ENCODE peak calls at places on chromosomes 12 and 14, in ten cellular contexts. Y, B, H, W, K, C, Z, E, N and V are unnamed samples.

GRCh38 chr14:103504991-103505565 is 17.6 kb downstream of the CKB start:
- DNase-seq in Z (no peak), E (no peak), B (no peak), N (no peak), W (no peak), Y (no peak), C (no peak), K (no peak), H (no peak), V (no peak)

GRCh38 chr12:68746572-68747180 is 700 bp downstream of the SLC35E3 start:
- DNase-seq in K (peak), E (peak), N (peak), H (peak), C (peak), Z (no peak), B (peak), W (peak), Y (peak), V (peak)

GRCh38 chr12:124518051-124518932 is 49.1 kb downstream of the NCOR2 start:
- DNase-seq in C (no peak), Y (peak), H (no peak), B (peak), E (peak), W (peak), Z (peak), K (peak), N (peak), V (no peak)

GRCh38 chr14:37013116-37013515 is 159.3 kb downstream of the SLC25A21 start:
- DNase-seq in E (no peak), C (no peak), Z (no peak), W (no peak), B (no peak), K (no peak), N (no peak), Y (no peak), H (no peak), V (no peak)

GRCh38 chr12:20421338-20421890 is 53.1 kb downstream of the PDE3A start:
- DNase-seq in N (no peak), E (peak), W (no peak), Y (no peak), Z (no peak), B (no peak), H (no peak), C (no peak), K (no peak), V (peak)

GRCh38 chr14:57822081-57822480 is 43.8 kb downstream of the SLC35F4 start:
- DNase-seq in K (no peak), W (no peak), B (no peak), C (no peak), H (no peak), N (no peak), Z (no peak), E (no peak), Y (no peak), V (no peak)

GRCh38 chr12:89451876-89452275 is 72.7 kb downstream of the GALNT4 start:
- DNase-seq in W (peak), E (peak), C (no peak), K (no peak), Y (no peak), H (peak), Z (peak), B (peak), N (peak), V (no peak)

GRCh38 chr12:98422809-98423208 is 92.6 kb upstream of the TMPO start:
- DNase-seq in N (peak), B (no peak), Y (no peak), E (no peak), H (no peak), C (no peak), Z (no peak), K (no peak), W (no peak), V (no peak)

GRCh38 chr12:3634348-3634747 is 118.6 kb downstream of the CRACR2A start:
- DNase-seq in W (no peak), N (peak), Z (no peak), B (no peak), Y (no peak), C (no peak), K (no peak), E (no peak), H (peak), V (no peak)

GRCh38 chr14:103607039-103607668 is 21.9 kb upstream of the KLC1 start:
- DNase-seq in E (peak), K (no peak), N (peak), B (peak), C (peak), W (peak), Y (peak), H (no peak), Z (peak), V (peak)

GRCh38 chr12:121110211-121110940 is 22.3 kb upstream of the P2RX7 start:
- DNase-seq in H (peak), C (peak), E (peak), B (peak), K (peak), W (peak), Y (no peak), Z (no peak), N (peak), V (peak)

GRCh38 chr14:101559624-101560533 is 1.4 kb upstream of the DIO3 start:
- DNase-seq in W (peak), C (no peak), N (peak), B (peak), Y (peak), H (no peak), E (peak), Z (no peak), K (no peak), V (no peak)

GRCh38 chr14:75804570-75805275 is 143.7 kb downstream of the TTLL5 start:
- DNase-seq in N (no peak), Z (no peak), H (no peak), W (no peak), E (no peak), Y (no peak), K (no peak), B (no peak), C (no peak), V (no peak)

GRCh38 chr12:105334001-105334400 is 3.5 kb downstream of the C12orf75 start:
- DNase-seq in Z (peak), H (no peak), K (no peak), C (no peak), N (no peak), Y (no peak), B (no peak), E (no peak), W (peak), V (no peak)

GRCh38 chr14:60915781-60916180 is 65.1 kb downstream of the TRMT5 start:
- DNase-seq in W (no peak), Y (no peak), H (no peak), B (no peak), N (no peak), C (no peak), E (no peak), K (no peak), Z (no peak), V (no peak)

GRCh38 chr14:71324767-71325272 is 417.6 kb downstream of the PCNX1 start:
- DNase-seq in E (no peak), W (peak), K (no peak), Y (no peak), Z (no peak), H (no peak), C (peak), N (peak), B (no peak), V (peak)

GRCh38 chr12:92608418-92609091 is 94.2 kb upstream of the PLEKHG7 start:
- DNase-seq in Z (no peak), W (peak), K (peak), Y (no peak), H (peak), N (peak), C (no peak), B (no peak), E (no peak), V (peak)

GRCh38 chr12:54701940-54702592 is 53.9 kb upstream of the DCD start:
- DNase-seq in Z (peak), W (peak), Y (no peak), B (no peak), K (peak), N (peak), E (no peak), C (peak), H (no peak), V (peak)

GRCh38 chr14:101402936-101403660 is 158.2 kb upstream of the DIO3 start:
- DNase-seq in B (no peak), C (no peak), W (peak), K (no peak), N (no peak), H (no peak), E (no peak), Y (no peak), Z (no peak), V (no peak)

GRCh38 chr14:100688598-100689499 is 37.8 kb upstream of the DLK1 start:
- DNase-seq in Y (no peak), W (peak), H (no peak), E (no peak), C (no peak), K (no peak), N (no peak), B (no peak), Z (no peak), V (no peak)

GRCh38 chr14:99731536-99732435 is 47.7 kb downstream of the CYP46A1 start:
- DNase-seq in Z (no peak), Y (peak), N (no peak), E (no peak), W (no peak), H (no peak), B (peak), C (no peak), K (no peak), V (no peak)

GRCh38 chr12:91144053-91144452 is 32.8 kb upstream of the LUM start:
- DNase-seq in C (no peak), Y (no peak), K (no peak), Z (no peak), N (no peak), E (no peak), B (no peak), W (no peak), H (no peak), V (no peak)

GRCh38 chr12:115709410-115710065 is 568.0 kb downstream of the MED13L start:
- DNase-seq in W (peak), N (no peak), K (no peak), Y (no peak), B (peak), E (peak), H (no peak), C (no peak), Z (peak), V (no peak)

GRCh38 chr12:76187177-76187576 is 102.7 kb upstream of the NAP1L1 start:
- DNase-seq in H (no peak), B (no peak), C (no peak), Y (no peak), Z (no peak), E (no peak), W (no peak), N (no peak), K (no peak), V (no peak)

GRCh38 chr12:1117970-1118563 is 127.0 kb downstream of the ERC1 start:
- DNase-seq in Y (peak), C (peak), N (peak), B (peak), Z (peak), W (peak), H (peak), E (peak), K (peak), V (peak)

GRCh38 chr12:106297681-106298080 is 4.9 kb upstream of the TCP11L2 start:
- DNase-seq in E (no peak), Z (no peak), K (no peak), C (no peak), H (no peak), Y (no peak), W (no peak), B (no peak), N (no peak), V (peak)

GRCh38 chr12:94873368-94874085 is 130.0 kb downstream of the NDUFA12 start:
- DNase-seq in E (peak), B (peak), C (no peak), Z (no peak), W (no peak), N (peak), H (no peak), Y (no peak), K (peak), V (peak)

GRCh38 chr12:67545298-67545697 is 103.2 kb upstream of the DYRK2 start:
- DNase-seq in N (no peak), W (no peak), B (no peak), Z (no peak), C (peak), Y (no peak), K (no peak), H (no peak), E (no peak), V (no peak)

GRCh38 chr12:79776111-79776510 is 85.3 kb upstream of the PAWR start:
- DNase-seq in N (no peak), W (peak), Z (peak), E (no peak), H (no peak), Y (no peak), B (no peak), K (no peak), C (no peak), V (no peak)

GRCh38 chr12:121524196-121524930 is 56.5 kb downstream of the KDM2B start:
- DNase-seq in N (peak), H (no peak), B (peak), E (no peak), Z (no peak), C (no peak), W (no peak), Y (no peak), K (no peak), V (no peak)

GRCh38 chr14:23639891-23640523 is 3.8 kb downstream of the DHRS2 start:
- DNase-seq in W (no peak), C (no peak), B (no peak), H (no peak), E (no peak), N (no peak), Z (peak), K (no peak), Y (no peak), V (no peak)

GRCh38 chr14:23638414-23639047 is 2.4 kb downstream of the DHRS2 start:
- DNase-seq in B (no peak), W (no peak), E (no peak), N (no peak), K (no peak), C (no peak), H (no peak), Z (no peak), Y (no peak), V (no peak)

GRCh38 chr14:23639048-23639890 is 3.1 kb downstream of the DHRS2 start:
- DNase-seq in Y (no peak), B (no peak), N (no peak), C (no peak), E (no peak), Z (no peak), K (no peak), W (no peak), H (no peak), V (no peak)

GRCh38 chr14:23633160-23633701 is 2.9 kb upstream of the DHRS2 start:
- DNase-seq in Y (no peak), C (no peak), B (no peak), N (peak), E (no peak), Z (no peak), K (peak), W (no peak), H (no peak), V (no peak)

GRCh38 chr14:23636317-23637211 is at the start of gene DHRS2:
- DNase-seq in K (no peak), B (no peak), C (no peak), Z (no peak), H (no peak), W (no peak), Y (no peak), N (no peak), E (no peak), V (no peak)
- H3K4me3 ChIP-seq in K (no peak), B (no peak), C (no peak), Z (no peak), H (no peak), W (no peak), Y (no peak), N (no peak), E (no peak), V (no peak)

DNA sequence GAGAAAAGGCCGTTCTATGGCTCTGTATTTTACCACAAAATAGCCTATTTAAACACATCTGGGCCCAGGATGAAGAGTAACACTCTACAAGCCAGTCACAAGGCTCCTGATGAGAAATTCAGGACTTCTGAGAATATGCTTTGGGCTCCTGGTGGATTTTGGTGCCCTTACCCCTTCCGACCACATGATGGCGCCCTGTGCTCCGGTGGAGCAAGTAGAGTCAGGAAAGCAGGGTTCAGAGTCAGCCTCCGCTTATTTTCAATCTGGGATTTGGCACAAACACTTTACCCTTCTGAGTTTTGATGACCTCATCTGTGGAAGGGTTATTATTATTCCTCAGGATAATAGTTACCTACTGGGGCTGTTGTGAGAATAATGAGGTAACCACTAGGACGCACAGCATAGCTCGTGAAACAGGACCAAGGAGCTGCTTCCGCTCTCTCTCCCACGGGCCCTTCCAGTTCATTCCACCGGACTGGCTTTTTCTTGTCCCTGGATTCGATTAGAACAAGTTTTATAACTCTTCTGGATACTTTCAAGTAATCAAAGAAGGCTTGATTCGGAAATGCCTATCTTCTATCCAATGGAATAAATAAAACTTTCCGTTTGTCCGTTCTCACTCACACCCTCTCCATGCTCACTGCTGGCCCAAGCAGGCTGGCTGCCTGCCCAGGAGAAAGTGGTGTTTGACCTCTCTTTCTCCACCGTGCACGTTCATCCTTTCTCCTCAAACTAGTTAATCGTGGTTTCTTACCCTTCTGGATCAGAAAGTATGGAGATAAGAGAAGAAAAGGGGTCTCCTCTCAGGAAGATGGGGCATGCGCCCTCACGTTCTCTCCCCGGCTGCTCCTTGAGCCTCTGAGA is 104.6 kb downstream of the GALC start:
- DNase-seq in K (peak), Z (no peak), E (no peak), N (peak), H (peak), B (peak), Y (no peak), C (no peak), W (no peak), V (peak)
- H3K4me3 ChIP-seq in K (no peak), Z (no peak), E (no peak), N (no peak), H (no peak), B (no peak), Y (no peak), C (no peak), W (no peak), V (no peak)

GRCh38 chr14:105065280-105066228 is at the start of gene GPR132:
- DNase-seq in B (peak), N (no peak), W (no peak), C (peak), Z (no peak), H (no peak), E (peak), Y (peak), K (no peak), V (peak)

GRCh38 chr14:105064001-105064400 is 1.2 kb downstream of the GPR132 start:
- DNase-seq in K (no peak), E (no peak), B (peak), Z (no peak), Y (no peak), N (no peak), C (no peak), W (no peak), H (no peak), V (no peak)

GRCh38 chr14:105066285-105067071 is 1.2 kb upstream of the GPR132 start:
- DNase-seq in W (no peak), K (no peak), H (no peak), C (no peak), Y (peak), Z (no peak), B (peak), E (no peak), N (no peak), V (peak)

GRCh38 chr14:105063041-105063440 is 2.2 kb downstream of the GPR132 start:
- DNase-seq in K (no peak), Y (no peak), Z (no peak), B (peak), N (no peak), W (no peak), C (no peak), H (no peak), E (peak), V (no peak)

DNA sequence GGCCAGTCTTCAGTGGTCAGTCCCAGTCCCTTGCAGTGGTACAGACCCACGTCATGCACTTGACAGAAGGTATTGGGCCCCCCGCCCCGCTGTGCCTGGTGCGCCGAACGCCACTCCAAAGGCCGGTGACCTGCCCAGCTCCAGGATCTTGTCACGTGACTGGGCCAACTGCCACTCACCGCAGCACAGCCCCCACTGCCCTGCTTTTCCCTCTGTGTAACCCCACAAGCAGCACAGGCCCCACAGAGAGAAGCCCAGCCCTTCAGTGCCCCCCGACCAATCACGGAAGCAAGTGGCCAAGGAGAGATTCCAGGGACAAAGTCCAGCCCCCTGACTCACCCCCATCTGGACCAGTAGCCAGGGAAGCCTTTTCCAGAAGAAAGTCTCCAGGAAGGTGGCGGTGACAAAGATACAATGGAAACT is 498 bp downstream of the GPR132 start:
- DNase-seq in E (peak), B (peak), H (no peak), K (no peak), C (no peak), Z (no peak), W (peak), Y (no peak), N (peak), V (peak)
- H3K4me3 ChIP-seq in E (peak), B (no peak), H (no peak), K (no peak), C (peak), Z (no peak), W (no peak), Y (peak), N (no peak), V (peak)

DNA sequence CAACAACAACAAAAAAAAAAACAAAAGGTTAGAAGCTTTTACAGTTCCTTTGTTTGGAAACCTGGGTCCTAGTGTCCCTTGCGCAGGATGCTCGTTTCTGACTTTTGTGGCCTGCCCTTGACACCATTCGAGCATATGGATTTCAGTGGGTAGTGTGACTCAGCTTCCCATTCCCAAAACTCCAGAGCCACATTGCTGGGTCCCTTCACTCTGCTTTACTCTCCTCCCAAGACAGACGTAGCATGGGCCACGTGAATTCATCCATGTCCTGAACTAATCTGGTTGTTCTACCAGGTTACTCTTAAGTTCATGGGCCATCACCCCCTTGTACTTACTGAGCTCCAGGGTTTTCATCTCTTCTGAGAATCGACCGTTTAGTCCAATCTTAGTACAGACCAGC is 68.0 kb upstream of the MAX start:
- DNase-seq in Y (no peak), Z (no peak), E (no peak), N (no peak), H (no peak), K (no peak), W (no peak), B (no peak), C (no peak), V (peak)
- H3K4me3 ChIP-seq in Y (no peak), Z (peak), E (peak), N (no peak), H (no peak), K (peak), W (no peak), B (peak), C (peak), V (peak)

GRCh38 chr14:92653162-92653651 is 95.2 kb downstream of the LGMN start:
- DNase-seq in E (no peak), W (no peak), K (no peak), C (peak), N (no peak), Y (peak), Z (no peak), H (no peak), B (no peak), V (peak)

GRCh38 chr14:92652413-92653151 is 95.8 kb downstream of the LGMN start:
- DNase-seq in K (no peak), E (no peak), C (no peak), Z (no peak), H (no peak), Y (no peak), N (no peak), W (no peak), B (no peak), V (peak)

GRCh38 chr14:92651106-92651792 is 97.2 kb downstream of the LGMN start:
- DNase-seq in K (no peak), Z (no peak), N (no peak), E (no peak), Y (peak), W (no peak), H (no peak), B (peak), C (peak), V (peak)

GRCh38 chr14:92650581-92651105 is 97.8 kb downstream of the LGMN start:
- DNase-seq in Z (no peak), E (no peak), Y (no peak), N (no peak), B (peak), H (no peak), K (no peak), C (no peak), W (no peak), V (no peak)

GRCh38 chr14:92651793-92652382 is 96.5 kb downstream of the LGMN start:
- DNase-seq in K (no peak), C (peak), W (no peak), H (no peak), B (peak), N (no peak), Y (peak), E (peak), Z (no peak), V (peak)
- H3K4me3 ChIP-seq in K (no peak), C (peak), W (no peak), H (no peak), B (no peak), N (no peak), Y (peak), E (no peak), Z (no peak), V (peak)